ENCODE peak calls at places on chromosomes 13 and 19, in nine cellular contexts. F is upper lobe of left lung, Q is Panc1, M is prostate gland, P is breast epithelium, K is HL-60, U is endothelial cell of umbilical vein, B is HCT116, O is GM23338. W is an unnamed sample.

GRCh38 chr19:55494172-55494761 is 6.0 kb downstream of the SSC5D start:
- DNase-seq in F (no peak), Q (no peak), M (no peak), P (no peak), K (no peak), U (no peak), B (no peak), O (no peak), W (no peak)

GRCh38 chr13:60230593-60230992 is 66.9 kb upstream of the DIAPH3 start:
- DNase-seq in F (no peak), Q (no peak), M (no peak), P (no peak), K (no peak), U (no peak), B (no peak), O (no peak), W (no peak)

GRCh38 chr13:22369840-22370239 is 699.0 kb downstream of the FGF9 start:
- DNase-seq in F (no peak), Q (no peak), M (no peak), P (no peak), K (no peak), U (no peak), B (no peak), O (peak), W (no peak)

GRCh38 chr19:21423057-21424041 is 26.4 kb downstream of the ZNF493 start:
- DNase-seq in F (no peak), Q (no peak), M (no peak), P (no peak), K (no peak), U (no peak), B (no peak), O (no peak), W (no peak)

GRCh38 chr13:45482571-45483173 is 17.9 kb downstream of the COG3 start:
- DNase-seq in F (no peak), Q (no peak), M (no peak), P (no peak), K (no peak), U (peak), B (no peak), O (no peak), W (no peak)

GRCh38 chr13:41696163-41697003 is 239.0 kb downstream of the RGCC start:
- DNase-seq in F (peak), Q (peak), M (peak), P (no peak), K (no peak), U (peak), B (peak), O (peak), W (no peak)

GRCh38 chr13:48160879-48161278 is 66.0 kb upstream of the MED4 start:
- DNase-seq in F (no peak), Q (no peak), M (no peak), P (no peak), K (no peak), U (peak), B (no peak), O (no peak), W (no peak)

GRCh38 chr19:16920816-16921529 is 32.2 kb downstream of the F2RL3 start:
- DNase-seq in F (no peak), Q (no peak), M (peak), P (no peak), K (no peak), U (no peak), B (peak), O (no peak), W (no peak)

GRCh38 chr19:19274146-19274545 is 1.0 kb upstream of the TM6SF2 start:
- DNase-seq in F (no peak), Q (no peak), M (no peak), P (no peak), K (no peak), U (no peak), B (no peak), O (no peak), W (no peak)

GRCh38 chr13:75365724-75366173 is 116.2 kb downstream of the TBC1D4 start:
- DNase-seq in F (no peak), Q (peak), M (no peak), P (no peak), K (no peak), U (peak), B (peak), O (peak), W (no peak)

GRCh38 chr19:10252707-10253106 is 693 bp downstream of the MRPL4 start:
- DNase-seq in F (no peak), Q (no peak), M (no peak), P (no peak), K (no peak), U (no peak), B (no peak), O (no peak), W (no peak)

GRCh38 chr13:24131749-24132148 is 28.8 kb upstream of the SPATA13 start:
- DNase-seq in F (no peak), Q (no peak), M (no peak), P (no peak), K (no peak), U (no peak), B (no peak), O (no peak), W (no peak)

GRCh38 chr13:50526771-50527567 is 316.5 kb downstream of the DLEU7 start:
- DNase-seq in F (peak), Q (no peak), M (peak), P (peak), K (no peak), U (no peak), B (no peak), O (no peak), W (no peak)

GRCh38 chr13:109667754-109668360 is 118.5 kb downstream of the IRS2 start:
- DNase-seq in F (no peak), Q (no peak), M (no peak), P (no peak), K (no peak), U (no peak), B (no peak), O (no peak), W (peak)

GRCh38 chr13:24684600-24684998 is 4.4 kb downstream of the ATP12A start:
- DNase-seq in F (no peak), Q (no peak), M (no peak), P (no peak), K (no peak), U (no peak), B (no peak), O (no peak), W (peak)

GRCh38 chr19:5081441-5082161 is 112.7 kb downstream of the KDM4B start:
- DNase-seq in F (no peak), Q (no peak), M (no peak), P (no peak), K (no peak), U (no peak), B (no peak), O (no peak), W (no peak)

GRCh38 chr19:11295665-11296245 is at the start of gene TSPAN16:
- DNase-seq in F (no peak), Q (no peak), M (no peak), P (no peak), K (no peak), U (no peak), B (no peak), O (no peak), W (no peak)

GRCh38 chr13:98020271-98020670 is 66.8 kb downstream of the IPO5 start:
- DNase-seq in F (no peak), Q (no peak), M (no peak), P (no peak), K (no peak), U (no peak), B (no peak), O (no peak), W (no peak)

GRCh38 chr13:105878119-105878518 is 657.3 kb downstream of the EFNB2 start:
- DNase-seq in F (no peak), Q (no peak), M (no peak), P (no peak), K (no peak), U (peak), B (no peak), O (no peak), W (no peak)

GRCh38 chr19:33301900-33302174 is 497 bp downstream of the CEBPA start:
- DNase-seq in F (no peak), Q (no peak), M (no peak), P (no peak), K (no peak), U (no peak), B (no peak), O (peak), W (no peak)

GRCh38 chr19:17145546-17146497 is 69.3 kb upstream of the USE1 start:
- DNase-seq in F (no peak), Q (no peak), M (no peak), P (no peak), K (no peak), U (no peak), B (no peak), O (no peak), W (no peak)

GRCh38 chr13:100648354-100648753 is 26.2 kb downstream of the TMTC4 start:
- DNase-seq in F (no peak), Q (no peak), M (no peak), P (no peak), K (no peak), U (peak), B (no peak), O (no peak), W (no peak)

GRCh38 chr13:23505007-23505406 is 65.2 kb upstream of the TNFRSF19 start:
- DNase-seq in F (no peak), Q (no peak), M (no peak), P (no peak), K (no peak), U (no peak), B (no peak), O (no peak), W (no peak)

GRCh38 chr19:48135411-48135810 is 24.8 kb upstream of the PLA2G4C start:
- DNase-seq in F (no peak), Q (no peak), M (no peak), P (no peak), K (no peak), U (peak), B (no peak), O (peak), W (no peak)

GRCh38 chr19:32224371-32225244 is 120.8 kb upstream of the ZNF507 start:
- DNase-seq in F (peak), Q (no peak), M (peak), P (no peak), K (peak), U (peak), B (no peak), O (peak), W (no peak)

GRCh38 chr19:38571682-38572081 is 46.1 kb downstream of the MAP4K1 start:
- DNase-seq in F (no peak), Q (no peak), M (no peak), P (no peak), K (no peak), U (no peak), B (no peak), O (no peak), W (no peak)

GRCh38 chr19:49997709-49998108 is 27.5 kb downstream of the VRK3 start:
- DNase-seq in F (no peak), Q (no peak), M (no peak), P (no peak), K (peak), U (peak), B (peak), O (peak), W (no peak)

GRCh38 chr13:28718186-28718537 is 608 bp downstream of the SLC46A3 start:
- DNase-seq in F (no peak), Q (no peak), M (no peak), P (no peak), K (no peak), U (peak), B (no peak), O (no peak), W (no peak)

GRCh38 chr19:54262066-54262465 is 5.0 kb upstream of the LILRB5 start:
- DNase-seq in F (no peak), Q (no peak), M (no peak), P (no peak), K (no peak), U (no peak), B (no peak), O (no peak), W (no peak)
- TF ChIP-seq POLR2AphosphoS5 in F (no peak), Q (no peak), M (no peak), P (no peak), K (no peak), U (no peak), B (no peak), O (no peak), W (no peak)

GRCh38 chr19:46900341-46900740 is 39.5 kb downstream of the ARHGAP35 start:
- DNase-seq in F (no peak), Q (no peak), M (no peak), P (no peak), K (no peak), U (no peak), B (no peak), O (no peak), W (no peak)
- H3K27ac ChIP-seq in F (no peak), Q (peak), M (no peak), P (peak), K (no peak), U (no peak), B (peak), O (no peak), W (no peak)

DNA sequence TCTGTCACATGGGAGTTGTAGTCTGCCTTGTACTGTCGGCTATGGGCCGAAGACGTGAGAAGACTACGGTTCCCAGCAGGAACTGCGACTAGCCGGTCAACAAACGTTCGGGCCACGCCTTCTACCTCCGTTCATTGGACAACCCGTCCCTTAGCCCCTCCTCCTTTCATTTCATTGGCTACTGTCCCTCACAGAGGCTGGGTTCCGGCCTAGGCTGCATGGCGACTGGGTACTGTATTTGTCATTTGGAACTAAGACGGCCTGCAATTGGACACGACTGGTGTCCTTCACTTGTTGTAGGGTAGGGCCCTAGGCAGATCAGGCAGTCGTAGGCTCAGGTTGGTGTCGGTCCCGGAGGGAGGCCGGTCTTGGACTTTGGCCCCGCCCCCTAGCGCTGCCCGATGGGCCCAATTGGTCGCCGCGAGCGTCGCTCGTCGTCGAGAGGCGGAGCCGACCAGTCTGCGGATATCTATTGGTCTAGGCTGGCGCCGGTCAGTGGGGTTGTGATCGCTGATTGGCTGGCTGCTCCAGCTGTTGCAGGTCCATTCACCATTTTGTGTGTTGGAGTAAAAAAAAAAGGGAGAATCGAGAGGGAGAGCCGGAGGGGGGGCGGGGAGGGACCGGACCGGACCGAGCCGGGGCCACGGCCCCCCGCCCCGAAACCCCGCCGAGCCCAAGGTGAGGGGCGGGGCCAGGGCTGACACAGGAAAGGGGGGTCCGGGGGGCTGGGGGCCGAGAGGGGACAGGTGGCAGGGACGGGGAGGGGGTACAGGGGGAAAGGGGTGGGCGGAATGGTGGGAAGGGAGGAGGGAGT is at the start of gene CIC:
- DNase-seq in F (peak), Q (peak), M (peak), P (peak), K (peak), U (peak), B (peak), O (peak), W (peak)
- TF ChIP-seq POLR2AphosphoS5 in F (no peak), Q (no peak), M (peak), P (no peak), K (no peak), U (no peak), B (no peak), O (no peak), W (no peak)

DNA sequence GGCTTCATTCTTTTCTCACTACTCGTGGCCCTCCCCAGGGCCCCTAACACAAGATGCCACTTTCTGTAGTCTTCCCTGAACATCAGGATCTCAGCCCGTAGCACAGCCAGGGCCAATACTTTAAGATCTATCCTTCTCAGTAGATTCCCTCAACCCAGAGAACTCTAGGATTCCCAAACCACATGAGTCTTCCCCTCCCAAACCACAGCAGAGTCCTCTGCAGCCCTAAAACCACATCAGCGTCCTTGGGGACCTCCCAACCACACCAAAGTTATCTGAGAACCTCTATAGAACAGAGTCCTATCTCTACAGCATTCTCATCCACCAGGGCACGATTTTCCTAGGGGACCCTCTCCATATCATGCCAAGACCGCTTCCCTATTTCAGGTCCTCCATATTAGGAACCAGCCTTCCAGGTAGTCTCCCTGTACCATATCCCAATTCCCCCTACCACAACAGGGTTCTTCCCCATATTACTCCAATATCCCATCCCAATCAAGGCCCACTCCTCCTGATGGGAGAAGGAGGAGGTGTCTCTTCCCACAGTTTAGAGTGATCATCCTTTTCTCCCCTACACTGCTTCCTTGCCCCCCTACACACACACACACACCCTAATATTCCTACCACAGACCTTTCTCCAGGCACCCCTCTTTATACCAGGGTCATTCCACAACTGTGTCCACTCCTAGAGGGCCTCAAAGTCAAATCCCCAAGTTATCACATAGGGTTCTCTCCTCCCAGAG is 1.4 kb downstream of the DYRK1B start:
- DNase-seq in F (no peak), Q (no peak), M (no peak), P (no peak), K (no peak), U (no peak), B (no peak), O (no peak), W (no peak)
- H3K27ac ChIP-seq in F (peak), Q (peak), M (peak), P (peak), K (no peak), U (peak), B (no peak), O (no peak), W (no peak)

GRCh38 chr19:53877361-53877766 is 4.6 kb upstream of the PRKCG start:
- DNase-seq in F (no peak), Q (no peak), M (no peak), P (no peak), K (no peak), U (no peak), B (no peak), O (peak), W (no peak)

GRCh38 chr19:53880716-53881481 is 1.1 kb upstream of the PRKCG start:
- DNase-seq in F (no peak), Q (no peak), M (no peak), P (no peak), K (no peak), U (no peak), B (no peak), O (peak), W (no peak)

GRCh38 chr19:53881482-53882390 is at the start of gene PRKCG:
- DNase-seq in F (peak), Q (no peak), M (no peak), P (no peak), K (no peak), U (no peak), B (no peak), O (peak), W (no peak)

GRCh38 chr19:53878786-53879144 is 3.2 kb upstream of the PRKCG start:
- DNase-seq in F (no peak), Q (no peak), M (no peak), P (no peak), K (no peak), U (peak), B (no peak), O (no peak), W (no peak)

DNA sequence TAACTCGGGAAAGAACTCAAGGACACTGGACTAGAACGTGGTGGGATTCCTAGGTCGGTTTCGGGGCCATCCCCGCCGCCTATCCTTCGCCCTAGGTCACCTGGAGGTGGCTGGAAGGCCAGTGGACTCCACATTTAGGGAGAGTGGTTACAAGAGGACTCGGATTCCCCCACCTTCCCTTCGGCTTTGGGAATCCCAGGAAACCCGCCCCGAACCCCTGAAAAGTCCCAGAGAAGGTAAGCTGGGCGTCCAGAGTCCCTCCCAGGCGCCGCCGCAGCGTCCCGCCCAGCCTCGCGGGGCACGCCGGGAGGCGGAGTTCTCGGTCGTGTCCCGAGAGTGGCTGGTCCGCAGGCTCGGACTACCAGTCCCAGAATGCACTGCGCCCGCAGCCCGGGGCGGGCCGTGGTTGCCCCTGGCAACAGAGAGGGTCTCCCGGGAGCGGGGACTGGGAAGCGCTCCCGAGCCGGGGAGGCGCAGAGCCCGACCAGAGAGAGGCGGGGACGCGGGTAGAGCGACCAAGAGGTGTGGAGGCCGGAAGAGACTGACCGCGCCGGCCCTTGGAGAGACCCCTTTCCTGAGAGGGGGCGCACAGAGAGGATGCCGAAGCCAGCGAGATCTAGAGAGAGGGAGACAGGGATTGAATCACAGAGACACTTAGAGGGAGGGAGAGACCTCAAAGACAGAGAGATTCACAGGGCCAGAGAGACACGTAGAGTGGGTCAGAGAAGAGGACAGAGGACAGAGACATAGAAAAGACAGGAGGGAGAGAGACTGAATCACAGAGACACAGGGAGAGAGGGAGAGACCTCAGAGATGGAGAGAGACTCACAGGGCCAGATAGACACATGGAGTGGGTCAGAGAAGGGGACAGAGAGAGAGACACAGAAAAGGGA is 2.6 kb upstream of the PRKCG start:
- DNase-seq in F (peak), Q (no peak), M (peak), P (peak), K (peak), U (peak), B (no peak), O (peak), W (no peak)
- TF ChIP-seq POLR2AphosphoS5 in F (no peak), Q (no peak), M (peak), P (peak), K (no peak), U (peak), B (no peak), O (peak), W (peak)

W was measured in SK-N-MC.